ENCODE peak calls at places on chromosomes 4 and X, in five cellular contexts. M is neural crest cell; B is activated CD4-positive, alpha-beta T cell treated with anti-CD3 and anti-CD28 coated beads for 1 hour; N is SJSA1; A is NCI-H2171. H is an unnamed sample.

GRCh38 chr4:78047366-78047765 is 9.8 kb upstream of the FRAS1 start:
- DNase-seq in A (no peak), M (no peak), B (no peak), N (no peak), H (no peak)

GRCh38 chrX:24241822-24242648 is 71.8 kb downstream of the SUPT20HL2 start:
- DNase-seq in B (no peak), N (peak; percentile 15), A (peak; percentile 30), M (no peak), H (peak; percentile 42)

GRCh38 chrX:72061091-72061490 is 70.6 kb downstream of the RTL5 start:
- DNase-seq in B (no peak), A (no peak), M (no peak), N (no peak), H (no peak)

GRCh38 chrX:55057691-55058249 is 17.1 kb upstream of the PAGE2B start:
- DNase-seq in N (peak; percentile 5), A (no peak), M (peak; percentile 23), B (no peak), H (no peak)

GRCh38 chr4:150217804-150218203 is 139.6 kb downstream of the DCLK2 start:
- DNase-seq in B (no peak), N (no peak), A (no peak), M (no peak), H (no peak)

GRCh38 chr4:5746829-5747745 is 36.1 kb downstream of the EVC start:
- DNase-seq in N (peak; percentile 63), M (no peak), A (no peak), B (no peak), H (no peak)

GRCh38 chrX:71222929-71223328 is at the start of gene GJB1:
- DNase-seq in A (no peak), N (no peak), B (no peak), M (peak; percentile 3), H (no peak)

GRCh38 chr4:85147481-85148076 is 181.1 kb upstream of the WDFY3 start:
- DNase-seq in N (peak; percentile 35), B (no peak), A (peak; percentile 25), M (peak; percentile 10), H (peak; percentile 62)

GRCh38 chrX:155563099-155563498 is 49.7 kb downstream of the TMLHE start:
- DNase-seq in A (no peak), M (no peak), N (no peak), B (no peak), H (no peak)

GRCh38 chrX:46341767-46342322 is 203.4 kb downstream of the ZNF674 start:
- DNase-seq in B (no peak), M (no peak), N (no peak), A (no peak), H (no peak)

GRCh38 chr4:151744614-151745013 is 16.2 kb downstream of the GATB start:
- DNase-seq in A (no peak), N (peak; percentile 82), B (no peak), M (no peak), H (no peak)

GRCh38 chr4:42122237-42122636 is 30.2 kb downstream of the BEND4 start:
- DNase-seq in B (no peak), M (no peak), N (no peak), A (no peak), H (no peak)

GRCh38 chr4:183241771-183242170 is 78.3 kb downstream of the CLDN22 start:
- DNase-seq in N (peak; percentile 68), B (no peak), M (no peak), A (no peak), H (no peak)

GRCh38 chr4:80017125-80017854 is 55.7 kb downstream of the ANTXR2 start:
- DNase-seq in M (no peak), B (no peak), A (no peak), N (peak; percentile 91), H (no peak)

GRCh38 chr4:6674500-6675149 is 19.1 kb upstream of the S100P start:
- DNase-seq in M (no peak), B (peak; percentile 53), N (peak; percentile 14), A (peak; percentile 34), H (no peak)

GRCh38 chr4:9758641-9759317 is 22.7 kb upstream of the DRD5 start:
- DNase-seq in N (no peak), B (no peak), M (no peak), A (no peak), H (no peak)

GRCh38 chr4:169795585-169795984 is 37.8 kb upstream of the HPF1 start:
- DNase-seq in A (no peak), M (no peak), B (no peak), N (no peak), H (no peak)

GRCh38 chr4:1195894-1196401 is 23.6 kb upstream of the SPON2 start:
- DNase-seq in N (no peak), A (no peak), M (no peak), B (no peak), H (no peak)

GRCh38 chrX:152915541-152916241 is 17.8 kb downstream of the ZNF185 start:
- DNase-seq in B (no peak), A (no peak), N (peak; percentile 7), M (peak; percentile 44), H (no peak)

GRCh38 chr4:188660796-188661195 is 521.6 kb downstream of the TRIML1 start:
- DNase-seq in N (no peak), A (no peak), M (peak; percentile 8), B (no peak), H (no peak)

GRCh38 chrX:116667346-116667745 is 204.6 kb upstream of the CT83 start:
- DNase-seq in M (no peak), A (no peak), N (no peak), B (no peak), H (no peak)

GRCh38 chrX:148448686-148449085 is 51.7 kb upstream of the AFF2 start:
- DNase-seq in M (no peak), N (no peak), B (no peak), A (no peak), H (no peak)

GRCh38 chr4:134393592-134393991 is 192.0 kb upstream of the PABPC4L start:
- DNase-seq in N (no peak), A (no peak), M (no peak), B (no peak), H (no peak)

GRCh38 chr4:3877236-3877635 is 111.1 kb downstream of the ADRA2C start:
- DNase-seq in N (no peak), M (no peak), B (no peak), A (no peak), H (no peak)

GRCh38 chrX:63475200-63475599 is 124.1 kb upstream of the SPIN4 start:
- DNase-seq in N (peak; percentile 1), A (no peak), M (no peak), B (no peak), H (no peak)

GRCh38 chrX:100600769-100601168 is 16.0 kb downstream of the TNMD start:
- DNase-seq in N (no peak), A (no peak), B (no peak), M (no peak), H (no peak)

GRCh38 chr4:142719854-142720541 is 126.1 kb downstream of the INPP4B start:
- DNase-seq in M (no peak), N (peak; percentile 2), B (no peak), A (no peak), H (peak; percentile 27)

GRCh38 chr4:164997324-164997723 is 19.9 kb upstream of the TRIM61 start:
- DNase-seq in M (no peak), A (no peak), B (no peak), N (peak; percentile 52), H (no peak)

GRCh38 chr4:189084671-189085070 is 856.0 kb upstream of the FRG1 start:
- DNase-seq in B (no peak), N (no peak), A (no peak), M (no peak), H (no peak)

GRCh38 chrX:119004920-119005524 is 30.6 kb downstream of the LONRF3 start:
- DNase-seq in N (peak; percentile 11), B (peak; percentile 34), M (peak; percentile 37), A (no peak), H (no peak)

GRCh38 chr4:164438321-164438720 is 315.6 kb upstream of the SMIM31 start:
- DNase-seq in N (peak; percentile 12), M (no peak), B (no peak), A (no peak), H (no peak)